ENCODE peak calls at places on chromosomes 6 and 20, in eight cellular contexts. One of them, this sample, is unnamed.

GRCh38 chr6:32941412-32941784 is 570 bp upstream of the HLA-DMB start:
- DNase-seq in stimulated activated CD4-positive, alpha-beta T cell treated with anti-CD3 and anti-CD28 coated beads, Interleukin-12 subunit alpha, Interleukin-12 subunit beta, amount 100 ng/mL, for 4 hours: peak; percentile 16
- DNase-seq in HT-29: no peak
- DNase-seq in NCI-H1436: no peak
- DNase-seq in NCI-H460: no peak
- DNase-seq in NCI-H774: no peak
- DNase-seq in immature natural killer cell: peak; percentile 75
- DNase-seq in occipital lobe: no peak
- DNase-seq in this sample: no peak

GRCh38 chr20:62277253-62277652 is 25.5 kb upstream of the ADRM1 start:
- DNase-seq in HT-29: no peak
- DNase-seq in immature natural killer cell: no peak
- DNase-seq in NCI-H460: no peak
- DNase-seq in NCI-H1436: no peak
- DNase-seq in stimulated activated CD4-positive, alpha-beta T cell treated with anti-CD3 and anti-CD28 coated beads, Interleukin-12 subunit alpha, Interleukin-12 subunit beta, amount 100 ng/mL, for 4 hours: no peak
- DNase-seq in NCI-H774: no peak
- DNase-seq in occipital lobe: no peak
- DNase-seq in this sample: no peak

GRCh38 chr20:61205769-61206168 is 46.3 kb upstream of the CDH4 start:
- DNase-seq in immature natural killer cell: no peak
- DNase-seq in NCI-H774: no peak
- DNase-seq in stimulated activated CD4-positive, alpha-beta T cell treated with anti-CD3 and anti-CD28 coated beads, Interleukin-12 subunit alpha, Interleukin-12 subunit beta, amount 100 ng/mL, for 4 hours: no peak
- DNase-seq in occipital lobe: no peak
- DNase-seq in NCI-H460: no peak
- DNase-seq in NCI-H1436: no peak
- DNase-seq in HT-29: no peak
- DNase-seq in this sample: no peak

GRCh38 chr6:30842754-30843610 is 41.3 kb upstream of the DDR1 start:
- DNase-seq in NCI-H1436: no peak
- DNase-seq in NCI-H460: peak; percentile 41
- DNase-seq in occipital lobe: no peak
- DNase-seq in immature natural killer cell: no peak
- DNase-seq in stimulated activated CD4-positive, alpha-beta T cell treated with anti-CD3 and anti-CD28 coated beads, Interleukin-12 subunit alpha, Interleukin-12 subunit beta, amount 100 ng/mL, for 4 hours: no peak
- DNase-seq in NCI-H774: no peak
- DNase-seq in HT-29: no peak
- DNase-seq in this sample: no peak

GRCh38 chr6:88442731-88443130 is 276.6 kb upstream of the CNR1 start:
- DNase-seq in NCI-H460: no peak
- DNase-seq in occipital lobe: no peak
- DNase-seq in NCI-H1436: no peak
- DNase-seq in stimulated activated CD4-positive, alpha-beta T cell treated with anti-CD3 and anti-CD28 coated beads, Interleukin-12 subunit alpha, Interleukin-12 subunit beta, amount 100 ng/mL, for 4 hours: no peak
- DNase-seq in immature natural killer cell: no peak
- DNase-seq in NCI-H774: no peak
- DNase-seq in HT-29: no peak
- DNase-seq in this sample: no peak

GRCh38 chr6:147116043-147116442 is 88.2 kb upstream of the STXBP5 start:
- DNase-seq in NCI-H460: no peak
- DNase-seq in stimulated activated CD4-positive, alpha-beta T cell treated with anti-CD3 and anti-CD28 coated beads, Interleukin-12 subunit alpha, Interleukin-12 subunit beta, amount 100 ng/mL, for 4 hours: no peak
- DNase-seq in occipital lobe: no peak
- DNase-seq in NCI-H774: no peak
- DNase-seq in NCI-H1436: no peak
- DNase-seq in HT-29: no peak
- DNase-seq in immature natural killer cell: no peak
- DNase-seq in this sample: no peak

GRCh38 chr6:41353333-41353732 is 17.9 kb downstream of the NCR2 start:
- DNase-seq in stimulated activated CD4-positive, alpha-beta T cell treated with anti-CD3 and anti-CD28 coated beads, Interleukin-12 subunit alpha, Interleukin-12 subunit beta, amount 100 ng/mL, for 4 hours: no peak
- DNase-seq in NCI-H774: no peak
- DNase-seq in occipital lobe: no peak
- DNase-seq in NCI-H460: no peak
- DNase-seq in HT-29: no peak
- DNase-seq in NCI-H1436: no peak
- DNase-seq in immature natural killer cell: no peak
- DNase-seq in this sample: no peak

GRCh38 chr20:58019027-58019849 is 209.2 kb downstream of the ANKRD60 start:
- DNase-seq in NCI-H774: no peak
- DNase-seq in NCI-H460: no peak
- DNase-seq in NCI-H1436: no peak
- DNase-seq in occipital lobe: no peak
- DNase-seq in immature natural killer cell: no peak
- DNase-seq in HT-29: no peak
- DNase-seq in stimulated activated CD4-positive, alpha-beta T cell treated with anti-CD3 and anti-CD28 coated beads, Interleukin-12 subunit alpha, Interleukin-12 subunit beta, amount 100 ng/mL, for 4 hours: no peak
- DNase-seq in this sample: peak; percentile 65

GRCh38 chr6:85449388-85449817 is 480 bp upstream of the NT5E start:
- DNase-seq in HT-29: peak; percentile 47
- DNase-seq in NCI-H774: no peak
- DNase-seq in NCI-H1436: no peak
- DNase-seq in immature natural killer cell: peak; percentile 42
- DNase-seq in occipital lobe: peak; percentile 61
- DNase-seq in NCI-H460: no peak
- DNase-seq in stimulated activated CD4-positive, alpha-beta T cell treated with anti-CD3 and anti-CD28 coated beads, Interleukin-12 subunit alpha, Interleukin-12 subunit beta, amount 100 ng/mL, for 4 hours: peak; percentile 33
- DNase-seq in this sample: no peak

GRCh38 chr6:7832904-7833752 is 77.5 kb downstream of the TXNDC5 start:
- DNase-seq in stimulated activated CD4-positive, alpha-beta T cell treated with anti-CD3 and anti-CD28 coated beads, Interleukin-12 subunit alpha, Interleukin-12 subunit beta, amount 100 ng/mL, for 4 hours: no peak
- DNase-seq in HT-29: no peak
- DNase-seq in immature natural killer cell: no peak
- DNase-seq in NCI-H460: no peak
- DNase-seq in NCI-H774: no peak
- DNase-seq in NCI-H1436: no peak
- DNase-seq in occipital lobe: no peak
- DNase-seq in this sample: no peak

GRCh38 chr20:49668181-49668877 is 45.3 kb downstream of the B4GALT5 start:
- DNase-seq in immature natural killer cell: peak; percentile 96
- DNase-seq in NCI-H774: no peak
- DNase-seq in NCI-H1436: no peak
- DNase-seq in stimulated activated CD4-positive, alpha-beta T cell treated with anti-CD3 and anti-CD28 coated beads, Interleukin-12 subunit alpha, Interleukin-12 subunit beta, amount 100 ng/mL, for 4 hours: peak; percentile 30
- DNase-seq in NCI-H460: no peak
- DNase-seq in occipital lobe: no peak
- DNase-seq in HT-29: no peak
- DNase-seq in this sample: no peak

GRCh38 chr6:27592107-27592480 is 119.2 kb upstream of the ZNF184 start:
- DNase-seq in HT-29: peak; percentile 48
- DNase-seq in occipital lobe: no peak
- DNase-seq in stimulated activated CD4-positive, alpha-beta T cell treated with anti-CD3 and anti-CD28 coated beads, Interleukin-12 subunit alpha, Interleukin-12 subunit beta, amount 100 ng/mL, for 4 hours: no peak
- DNase-seq in immature natural killer cell: no peak
- DNase-seq in NCI-H1436: no peak
- DNase-seq in NCI-H774: no peak
- DNase-seq in NCI-H460: no peak
- DNase-seq in this sample: no peak

GRCh38 chr6:38542031-38542430 is 97.7 kb downstream of the BTBD9 start:
- DNase-seq in stimulated activated CD4-positive, alpha-beta T cell treated with anti-CD3 and anti-CD28 coated beads, Interleukin-12 subunit alpha, Interleukin-12 subunit beta, amount 100 ng/mL, for 4 hours: no peak
- DNase-seq in HT-29: no peak
- DNase-seq in NCI-H774: no peak
- DNase-seq in immature natural killer cell: no peak
- DNase-seq in NCI-H1436: no peak
- DNase-seq in occipital lobe: no peak
- DNase-seq in NCI-H460: no peak
- DNase-seq in this sample: no peak

GRCh38 chr6:138397128-138397814 is 6.8 kb upstream of the HEBP2 start:
- DNase-seq in stimulated activated CD4-positive, alpha-beta T cell treated with anti-CD3 and anti-CD28 coated beads, Interleukin-12 subunit alpha, Interleukin-12 subunit beta, amount 100 ng/mL, for 4 hours: no peak
- DNase-seq in NCI-H774: no peak
- DNase-seq in HT-29: no peak
- DNase-seq in immature natural killer cell: no peak
- DNase-seq in occipital lobe: no peak
- DNase-seq in NCI-H1436: no peak
- DNase-seq in NCI-H460: no peak
- DNase-seq in this sample: no peak

GRCh38 chr20:57061058-57061900 is 205.2 kb downstream of the BMP7 start:
- DNase-seq in HT-29: peak; percentile 32
- DNase-seq in NCI-H1436: no peak
- DNase-seq in immature natural killer cell: no peak
- DNase-seq in NCI-H774: no peak
- DNase-seq in NCI-H460: peak; percentile 14
- DNase-seq in occipital lobe: no peak
- DNase-seq in stimulated activated CD4-positive, alpha-beta T cell treated with anti-CD3 and anti-CD28 coated beads, Interleukin-12 subunit alpha, Interleukin-12 subunit beta, amount 100 ng/mL, for 4 hours: no peak
- DNase-seq in this sample: no peak